ENCODE peak calls at places on chromosomes 11 and 22, in nine cellular contexts. Z is stomach, Y is IMR-90, S is tibial nerve, H is right lobe of liver, W is uterus, V is heart left ventricle, A is spleen, E is GM12878. M is an unnamed sample.

GRCh38 chr11:22459053-22459452 is 120.9 kb downstream of the SLC17A6 start:
- DNase-seq in Z (no peak), Y (peak; percentile 79), S (no peak), H (no peak), W (no peak), V (no peak), A (no peak), E (no peak), M (no peak)

GRCh38 chr11:38425578-38425977 is 1827.5 kb upstream of the RAG2 start:
- DNase-seq in Z (no peak), Y (no peak), S (no peak), H (no peak), W (no peak), V (no peak), A (no peak), E (no peak), M (no peak)

GRCh38 chr11:3859373-3859881 is 4.0 kb downstream of the STIM1 start:
- DNase-seq in Z (peak; percentile 73), Y (no peak), S (no peak), H (peak; percentile 63), W (no peak), V (peak; percentile 86), A (peak; percentile 81), E (no peak), M (no peak)

GRCh38 chr11:18618341-18619025 is 15.7 kb downstream of the SPTY2D1 start:
- DNase-seq in Z (no peak), Y (peak; percentile 73), S (no peak), H (no peak), W (no peak), V (no peak), A (no peak), E (no peak), M (no peak)

GRCh38 chr22:37079158-37079557 is 27.6 kb downstream of the KCTD17 start:
- DNase-seq in Z (no peak), Y (no peak), S (no peak), H (no peak), W (no peak), V (no peak), A (no peak), E (no peak), M (no peak)

GRCh38 chr11:70075836-70076235 is 2.3 kb upstream of the ANO1 start:
- DNase-seq in Z (no peak), Y (no peak), S (no peak), H (peak; percentile 38), W (no peak), V (no peak), A (peak; percentile 46), E (no peak), M (no peak)

GRCh38 chr11:74662487-74663103 is 68.6 kb downstream of the CHRDL2 start:
- DNase-seq in Z (no peak), Y (no peak), S (no peak), H (peak; percentile 64), W (no peak), V (no peak), A (no peak), E (no peak), M (no peak)

GRCh38 chr11:47359586-47359985 is 7.1 kb upstream of the MYBPC3 start:
- DNase-seq in Z (no peak), Y (no peak), S (no peak), H (no peak), W (no peak), V (no peak), A (peak; percentile 85), E (no peak), M (no peak)

GRCh38 chr11:92332986-92333385 is 108.4 kb downstream of the FAT3 start:
- DNase-seq in Z (no peak), Y (peak; percentile 81), S (no peak), H (no peak), W (no peak), V (no peak), A (no peak), E (no peak), M (no peak)

GRCh38 chr11:48019230-48019584 is 38.8 kb downstream of the PTPRJ start:
- DNase-seq in Z (no peak), Y (no peak), S (no peak), H (no peak), W (no peak), V (no peak), A (no peak), E (no peak), M (no peak)

GRCh38 chr11:79182794-79183193 is 258.0 kb downstream of the TENM4 start:
- DNase-seq in Z (no peak), Y (peak; percentile 97), S (no peak), H (no peak), W (no peak), V (no peak), A (no peak), E (no peak), M (no peak)

GRCh38 chr11:44625759-44626523 is 60.5 kb downstream of the CD82 start:
- DNase-seq in Z (peak; percentile 20), Y (no peak), S (no peak), H (peak; percentile 33), W (no peak), V (no peak), A (peak; percentile 72), E (no peak), M (no peak)

GRCh38 chr11:100095809-100096208 is 591.3 kb upstream of the ARHGAP42 start:
- DNase-seq in Z (no peak), Y (no peak), S (no peak), H (no peak), W (no peak), V (no peak), A (no peak), E (no peak), M (no peak)

GRCh38 chr11:18492888-18493287 is 33.9 kb downstream of the TSG101 start:
- DNase-seq in Z (no peak), Y (no peak), S (no peak), H (no peak), W (no peak), V (no peak), A (no peak), E (no peak), M (no peak)

GRCh38 chr22:29202231-29203192 is 3.2 kb upstream of the EMID1 start:
- DNase-seq in Z (peak; percentile 43), Y (peak; percentile 55), S (peak; percentile 30), H (peak; percentile 62), W (peak; percentile 28), V (peak; percentile 59), A (peak; percentile 88), E (peak; percentile 91), M (peak; percentile 49)

GRCh38 chr22:49548356-49549202 is 279.1 kb downstream of the BRD1 start:
- DNase-seq in Z (no peak), Y (no peak), S (no peak), H (peak; percentile 28), W (no peak), V (no peak), A (peak; percentile 34), E (no peak), M (peak; percentile 19)

GRCh38 chr22:49549851-49550430 is 277.7 kb downstream of the BRD1 start:
- DNase-seq in Z (no peak), Y (no peak), S (no peak), H (peak; percentile 27), W (no peak), V (no peak), A (peak; percentile 59), E (no peak), M (peak; percentile 23)

GRCh38 chr22:49546811-49547585 is 280.7 kb downstream of the BRD1 start:
- DNase-seq in Z (no peak), Y (no peak), S (no peak), H (peak; percentile 35), W (no peak), V (no peak), A (peak; percentile 64), E (no peak), M (peak; percentile 27)

GRCh38 chr22:49549256-49549655 is 278.4 kb downstream of the BRD1 start:
- DNase-seq in Z (no peak), Y (no peak), S (no peak), H (peak; percentile 16), W (no peak), V (no peak), A (peak; percentile 39), E (no peak), M (no peak)

DNA sequence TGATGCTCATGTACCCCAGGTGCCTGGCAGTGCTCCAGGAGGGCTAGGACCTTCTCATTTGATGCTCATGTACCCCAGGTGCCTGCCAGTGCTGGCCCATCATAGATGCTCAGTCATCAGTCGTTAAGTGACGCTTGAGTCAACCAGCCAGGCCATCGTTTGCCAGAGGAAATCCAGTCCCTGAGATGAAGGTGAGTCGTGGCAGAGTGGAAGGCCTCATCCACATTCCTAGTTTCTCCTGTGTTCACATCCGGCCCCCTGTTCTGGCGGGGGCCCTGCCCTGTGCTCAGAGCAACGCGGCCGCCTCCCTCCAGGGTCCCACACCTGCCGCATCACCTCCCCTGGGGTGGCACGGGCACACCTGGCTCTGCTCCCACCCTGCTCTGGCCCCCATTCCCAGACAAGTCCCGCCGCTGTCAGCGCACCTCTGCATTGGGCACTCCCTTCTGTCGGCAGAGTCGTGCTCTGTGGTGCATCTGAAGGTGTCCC is 279.9 kb downstream of the BRD1 start:
- DNase-seq in Z (no peak), Y (no peak), S (no peak), H (peak; percentile 31), W (no peak), V (no peak), A (peak; percentile 59), E (no peak), M (peak; percentile 34)
- H3K9me3 ChIP-seq in Z (peaks cover 6% of the 10 kb centered on the region), Y (peaks cover 70% of the 10 kb centered on the region), S (no peaks in the 10 kb centered on the region), H (no peaks in the 10 kb centered on the region), W (no peaks in the 10 kb centered on the region), V (no peaks in the 10 kb centered on the region), A (peaks cover 16% of the 10 kb centered on the region), E (no peaks in the 10 kb centered on the region), M (no peaks in the 10 kb centered on the region)

GRCh38 chr22:46013460-46014416 is 36.8 kb upstream of the WNT7B start:
- DNase-seq in Z (peak; percentile 92), Y (peak; percentile 96), S (peak; percentile 80), H (peak; percentile 83), W (peak; percentile 97), V (peak; percentile 95), A (peak; percentile 95), E (no peak), M (peak; percentile 97)
- TF ChIP-seq POLR2A in Z (no peak), Y (peak; percentile 25), S (peak; percentile 49), H (peak; percentile 65), W (peak; percentile 58), V (peak; percentile 4), A (no peak), E (peak; percentile 75), M (peak; percentile 84)

DNA sequence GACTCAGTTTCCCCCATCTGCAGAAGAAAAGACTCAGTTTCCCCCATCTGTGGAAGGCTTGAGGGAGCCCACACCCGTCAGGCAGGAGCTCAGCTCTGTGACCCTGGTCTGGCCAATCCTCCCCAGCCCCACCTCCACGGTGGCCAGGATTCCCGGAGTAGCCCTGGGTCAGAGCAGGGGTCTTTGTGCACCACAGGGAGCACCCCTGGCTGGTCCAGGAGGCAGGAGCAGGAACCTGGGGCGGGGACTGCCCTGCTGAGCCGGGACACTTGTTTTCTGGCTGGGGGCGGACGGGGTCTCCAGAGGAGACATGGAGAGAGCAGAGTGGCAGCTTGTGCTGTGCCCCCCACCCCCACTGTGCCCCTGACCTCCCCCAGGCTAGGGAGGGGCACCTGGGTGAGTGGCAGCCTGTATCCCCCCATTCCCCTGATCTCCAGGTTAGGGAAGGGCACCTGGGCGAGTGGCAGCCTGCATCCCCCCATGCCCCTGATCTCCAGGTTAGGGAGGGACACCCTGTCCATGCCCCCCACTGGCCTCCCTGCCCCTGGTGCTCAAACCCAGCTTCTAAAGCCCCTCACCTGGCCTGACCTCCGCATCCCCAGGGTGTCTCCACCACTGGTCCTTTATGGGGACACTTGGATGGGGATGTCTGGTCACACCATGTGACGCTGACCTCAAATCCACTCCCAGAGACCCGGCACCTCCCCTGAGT is 18.8 kb downstream of the IL17REL start:
- DNase-seq in Z (peak; percentile 18), Y (no peak), S (peak; percentile 10), H (peak; percentile 45), W (no peak), V (no peak), A (no peak), E (no peak), M (peak; percentile 49)
- TF ChIP-seq CTCF in Z (no peak), Y (no peak), S (no peak), H (no peak), W (no peak), V (no peak), A (no peak), E (no peak), M (no peak)

GRCh38 chr22:47294222-47294532 is 531.7 kb downstream of the TBC1D22A start:
- DNase-seq in Z (peak; percentile 25), Y (peak; percentile 52), S (no peak), H (no peak), W (no peak), V (no peak), A (no peak), E (no peak), M (peak; percentile 46)
- H3K9me3 ChIP-seq in Z (no peaks in the 10 kb centered on the region), Y (peaks cover 7% of the 10 kb centered on the region), S (no peaks in the 10 kb centered on the region), H (no peaks in the 10 kb centered on the region), W (no peaks in the 10 kb centered on the region), V (no peaks in the 10 kb centered on the region), A (no peaks in the 10 kb centered on the region), E (no peaks in the 10 kb centered on the region), M (no peaks in the 10 kb centered on the region)

M was measured in Peyer's patch.